ENCODE peak calls at places on chromosomes 4 and X, in four cellular contexts. D is left lung, I is AG04450, B is psoas muscle. Z is an unnamed sample.
A peak's percentile ranks its signal among the peaks of the same experiment; 100 is the strongest.

GRCh38 chrX:22912598-22912997 is 87.2 kb upstream of the DDX53 start:
- DNase-seq in B (no peak), I (no peak), D (no peak), Z (no peak)

GRCh38 chr4:175884048-175884447 is 72.0 kb upstream of the GPM6A start:
- DNase-seq in I (no peak), B (no peak), D (no peak), Z (no peak)

GRCh38 chr4:47736555-47736954 is 101.3 kb downstream of the CORIN start:
- DNase-seq in D (no peak), B (no peak), I (no peak), Z (no peak)

GRCh38 chr4:177413656-177414055 is 28.6 kb downstream of the AGA start:
- DNase-seq in B (no peak), I (no peak), D (no peak), Z (no peak)

GRCh38 chr4:10682397-10682796 is 2.2 kb downstream of the CLNK start:
- DNase-seq in B (no peak), I (no peak), D (no peak), Z (no peak)

GRCh38 chr4:186781032-186781917 is 57.6 kb upstream of the FAT1 start:
- DNase-seq in I (peak; percentile 64), D (no peak), B (no peak), Z (no peak)

GRCh38 chr4:1503583-1504471 is 97.6 kb upstream of the NKX1-1 start:
- DNase-seq in I (no peak), D (peak; percentile 80), B (no peak), Z (peak; percentile 26)

GRCh38 chr4:39719804-39720580 is 22.1 kb downstream of the UBE2K start:
- DNase-seq in I (no peak), B (no peak), D (no peak), Z (no peak)

GRCh38 chr4:13547563-13548041 is 3.3 kb upstream of the NKX3-2 start:
- DNase-seq in B (no peak), I (no peak), D (peak; percentile 79), Z (no peak)

GRCh38 chr4:40918330-40918729 is 168.6 kb downstream of the NSUN7 start:
- DNase-seq in B (peak; percentile 79), I (peak; percentile 41), D (no peak), Z (peak; percentile 41)
- H3K27ac ChIP-seq in B (peak overlapping the region; percentile 81), I (no peak overlapping the region), D (no peak overlapping the region), Z (peak overlapping the region; percentile 7)

GRCh38 chr4:14892563-14892962 is 109.7 kb upstream of the CPEB2 start:
- DNase-seq in D (peak; percentile 47), B (no peak), I (no peak), Z (no peak)
- TF ChIP-seq CTCF in D (no peak), B (no peak), I (no peak), Z (no peak)

GRCh38 chr4:134958862-134959261 is 757.3 kb upstream of the PABPC4L start:
- DNase-seq in B (no peak), D (no peak), I (no peak), Z (no peak)

GRCh38 chr4:134952305-134952704 is 750.7 kb upstream of the PABPC4L start:
- DNase-seq in D (peak; percentile 53), I (no peak), B (no peak), Z (no peak)

GRCh38 chr4:134952775-134953174 is 751.2 kb upstream of the PABPC4L start:
- DNase-seq in B (no peak), I (no peak), D (peak; percentile 66), Z (no peak)

GRCh38 chr4:134955059-134955458 is 753.5 kb upstream of the PABPC4L start:
- DNase-seq in B (no peak), I (no peak), D (no peak), Z (no peak)
- H3K4me3 ChIP-seq in B (no peak overlapping the region), I (no peak overlapping the region), D (no peak overlapping the region), Z (no peak overlapping the region)

GRCh38 chr4:145436114-145436513 is 45.5 kb upstream of the SMAD1 start:
- DNase-seq in D (no peak), B (no peak), I (no peak), Z (no peak)
- H3K27ac ChIP-seq in D (no peak overlapping the region), B (no peak overlapping the region), I (no peak overlapping the region), Z (no peak overlapping the region)

GRCh38 chrX:12955882-12956703 is 18.8 kb upstream of the TMSB4X start:
- DNase-seq in D (peak; percentile 83), B (peak; percentile 49), I (no peak), Z (no peak)
- TF ChIP-seq CTCF in D (no peak), B (no peak), I (no peak), Z (no peak)

DNA sequence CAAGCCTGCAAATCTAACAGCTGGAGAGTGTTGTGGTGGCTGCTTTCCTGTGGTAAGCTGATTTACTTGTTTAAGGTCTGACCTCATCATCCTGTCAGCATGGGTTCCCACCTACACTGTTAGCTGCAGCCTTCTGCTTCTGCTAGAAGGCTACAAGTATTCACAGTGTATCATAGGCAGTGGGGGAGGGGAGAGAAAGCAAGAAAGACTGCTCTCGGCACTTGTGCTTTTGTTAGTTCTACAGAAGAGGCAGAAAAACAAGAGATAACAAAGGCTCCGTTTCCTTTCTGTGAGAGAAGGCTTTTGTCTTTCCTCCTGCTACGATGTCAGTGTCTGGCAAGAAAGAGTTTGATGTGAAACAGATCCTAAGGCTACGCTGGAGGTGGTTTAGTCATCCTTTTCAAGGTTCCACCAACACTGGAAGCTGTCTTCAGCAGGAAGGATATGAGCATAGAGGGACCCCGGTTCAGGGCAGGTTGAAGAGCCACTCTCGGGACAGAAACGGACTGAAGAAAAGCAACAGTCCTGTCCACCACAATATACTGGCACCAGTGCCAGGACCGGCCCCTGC is at the start of gene KLHL4:
- DNase-seq in I (peak; percentile 38), B (no peak), D (no peak), Z (peak; percentile 29)
- H3K4me3 ChIP-seq in I (peak within 1 kb of the TSS; percentile 43), B (peak within 1 kb of the TSS; percentile 37), D (no peak within 1 kb of the TSS), Z (peak within 1 kb of the TSS; percentile 28)

GRCh38 chrX:40176256-40176978 is 78.7 kb upstream of the BCOR start:
- DNase-seq in I (no peak), D (peak; percentile 92), B (peak; percentile 79), Z (no peak)
- H3K27ac ChIP-seq in I (no peak overlapping the region), D (peak overlapping the region; percentile 91), B (peak overlapping the region; percentile 86), Z (peak overlapping the region; percentile 70)